ENCODE peak calls at places on chromosomes 13 and 19, in five cellular contexts. One of them, this sample, is unnamed.

GRCh38 chr13:38582133-38582532 is 104.7 kb upstream of the FREM2 start:
- DNase-seq in astrocyte of the hippocampus: peak; percentile 60
- DNase-seq in left ventricle myocardium inferior: no peak
- DNase-seq in GM10248: peak; percentile 10
- DNase-seq in A549: peak; percentile 32
- DNase-seq in this sample: peak; percentile 48

GRCh38 chr13:25575562-25575961 is 203.8 kb downstream of the ATP8A2 start:
- DNase-seq in astrocyte of the hippocampus: no peak
- DNase-seq in left ventricle myocardium inferior: no peak
- DNase-seq in GM10248: no peak
- DNase-seq in A549: no peak
- DNase-seq in this sample: no peak

GRCh38 chr19:14159059-14159458 is 22.7 kb upstream of the ASF1B start:
- DNase-seq in astrocyte of the hippocampus: no peak
- DNase-seq in left ventricle myocardium inferior: no peak
- DNase-seq in GM10248: no peak
- DNase-seq in A549: no peak
- DNase-seq in this sample: no peak

GRCh38 chr13:80469105-80469840 is 128.3 kb upstream of the SPRY2 start:
- DNase-seq in astrocyte of the hippocampus: no peak
- DNase-seq in left ventricle myocardium inferior: no peak
- DNase-seq in GM10248: no peak
- DNase-seq in A549: no peak
- DNase-seq in this sample: no peak

GRCh38 chr13:51453308-51453958 is 597 bp upstream of the INTS6 start:
- DNase-seq in astrocyte of the hippocampus: no peak
- DNase-seq in left ventricle myocardium inferior: peak; percentile 88
- DNase-seq in GM10248: peak; percentile 83
- DNase-seq in A549: no peak
- DNase-seq in this sample: peak; percentile 81

GRCh38 chr19:7902796-7903243 is 857 bp upstream of the MAP2K7 start:
- DNase-seq in astrocyte of the hippocampus: no peak
- DNase-seq in left ventricle myocardium inferior: no peak
- DNase-seq in GM10248: no peak
- DNase-seq in A549: no peak
- DNase-seq in this sample: no peak

GRCh38 chr19:48571378-48572162 is 19.6 kb downstream of the SULT2B1 start:
- DNase-seq in astrocyte of the hippocampus: no peak
- DNase-seq in left ventricle myocardium inferior: no peak
- DNase-seq in GM10248: no peak
- DNase-seq in A549: peak; percentile 86
- DNase-seq in this sample: peak; percentile 13

GRCh38 chr13:79435549-79435948 is 29.5 kb upstream of the RBM26 start:
- DNase-seq in astrocyte of the hippocampus: peak; percentile 18
- DNase-seq in left ventricle myocardium inferior: no peak
- DNase-seq in GM10248: no peak
- DNase-seq in A549: peak; percentile 35
- DNase-seq in this sample: peak; percentile 9

GRCh38 chr13:60312851-60313505 is 84.0 kb upstream of the TDRD3 start:
- DNase-seq in astrocyte of the hippocampus: peak; percentile 46
- DNase-seq in left ventricle myocardium inferior: no peak
- DNase-seq in GM10248: no peak
- DNase-seq in A549: no peak
- DNase-seq in this sample: peak; percentile 50

GRCh38 chr19:14758816-14759215 is 19.5 kb downstream of the ADGRE2 start:
- DNase-seq in astrocyte of the hippocampus: no peak
- DNase-seq in left ventricle myocardium inferior: no peak
- DNase-seq in GM10248: no peak
- DNase-seq in A549: no peak
- DNase-seq in this sample: no peak

GRCh38 chr13:100646030-100646673 is 28.4 kb downstream of the TMTC4 start:
- DNase-seq in astrocyte of the hippocampus: peak; percentile 73
- DNase-seq in left ventricle myocardium inferior: no peak
- DNase-seq in GM10248: no peak
- DNase-seq in A549: peak; percentile 33
- DNase-seq in this sample: peak; percentile 47

GRCh38 chr13:51315658-51316057 is 23.8 kb upstream of the SERPINE3 start:
- DNase-seq in astrocyte of the hippocampus: peak; percentile 72
- DNase-seq in left ventricle myocardium inferior: no peak
- DNase-seq in GM10248: no peak
- DNase-seq in A549: no peak
- DNase-seq in this sample: peak; percentile 25

GRCh38 chr19:8355631-8356402 is 8.1 kb upstream of the ANGPTL4 start:
- DNase-seq in astrocyte of the hippocampus: peak; percentile 87
- DNase-seq in left ventricle myocardium inferior: no peak
- DNase-seq in GM10248: no peak
- DNase-seq in A549: peak; percentile 91
- DNase-seq in this sample: peak; percentile 97

GRCh38 chr19:50187937-50188336 is 15.5 kb upstream of the MYH14 start:
- DNase-seq in astrocyte of the hippocampus: no peak
- DNase-seq in left ventricle myocardium inferior: no peak
- DNase-seq in GM10248: no peak
- DNase-seq in A549: no peak
- DNase-seq in this sample: no peak

GRCh38 chr19:10510301-10510802 is 6.9 kb downstream of the S1PR5 start:
- DNase-seq in astrocyte of the hippocampus: no peak
- DNase-seq in left ventricle myocardium inferior: no peak
- DNase-seq in GM10248: peak; percentile 80
- DNase-seq in A549: no peak
- DNase-seq in this sample: no peak

GRCh38 chr19:53977429-53977990 is 13.9 kb upstream of the CACNG6 start:
- DNase-seq in astrocyte of the hippocampus: peak; percentile 89
- DNase-seq in left ventricle myocardium inferior: peak; percentile 61
- DNase-seq in GM10248: peak; percentile 53
- DNase-seq in A549: peak; percentile 96
- DNase-seq in this sample: peak; percentile 44

GRCh38 chr13:106311004-106311403 is 224.5 kb downstream of the EFNB2 start:
- DNase-seq in astrocyte of the hippocampus: no peak
- DNase-seq in left ventricle myocardium inferior: no peak
- DNase-seq in GM10248: no peak
- DNase-seq in A549: no peak
- DNase-seq in this sample: no peak

GRCh38 chr13:105569816-105570215 is 965.6 kb downstream of the EFNB2 start:
- DNase-seq in astrocyte of the hippocampus: no peak
- DNase-seq in left ventricle myocardium inferior: no peak
- DNase-seq in GM10248: no peak
- DNase-seq in A549: no peak
- DNase-seq in this sample: no peak

GRCh38 chr13:40993987-40994386 is 25.1 kb downstream of the ELF1 start:
- DNase-seq in astrocyte of the hippocampus: no peak
- DNase-seq in left ventricle myocardium inferior: no peak
- DNase-seq in GM10248: no peak
- DNase-seq in A549: no peak
- DNase-seq in this sample: peak; percentile 50

GRCh38 chr13:102609696-102610095 is 12.9 kb downstream of the TPP2 start:
- DNase-seq in astrocyte of the hippocampus: no peak
- DNase-seq in left ventricle myocardium inferior: no peak
- DNase-seq in GM10248: no peak
- DNase-seq in A549: no peak
- DNase-seq in this sample: peak; percentile 17

GRCh38 chr13:47175172-47175806 is 278.4 kb upstream of the HTR2A start:
- DNase-seq in astrocyte of the hippocampus: peak; percentile 36
- DNase-seq in left ventricle myocardium inferior: no peak
- DNase-seq in GM10248: no peak
- DNase-seq in A549: no peak
- DNase-seq in this sample: peak; percentile 55

GRCh38 chr19:51593969-51594773 is 23.1 kb downstream of the ZNF175 start:
- DNase-seq in astrocyte of the hippocampus: peak; percentile 99
- DNase-seq in left ventricle myocardium inferior: peak; percentile 98
- DNase-seq in GM10248: peak; percentile 98
- DNase-seq in A549: peak; percentile 98
- DNase-seq in this sample: peak; percentile 93

GRCh38 chr13:63731896-63732295 is 2316.2 kb upstream of the PCDH20 start:
- DNase-seq in astrocyte of the hippocampus: no peak
- DNase-seq in left ventricle myocardium inferior: no peak
- DNase-seq in GM10248: no peak
- DNase-seq in A549: no peak
- DNase-seq in this sample: peak; percentile 91

GRCh38 chr19:18425515-18426415 is 6.6 kb downstream of the SSBP4 start:
- DNase-seq in astrocyte of the hippocampus: peak; percentile 71
- DNase-seq in left ventricle myocardium inferior: peak; percentile 78
- DNase-seq in GM10248: no peak
- DNase-seq in A549: no peak
- DNase-seq in this sample: no peak

GRCh38 chr13:51995677-51996551 is 15.3 kb downstream of the ATP7B start:
- DNase-seq in astrocyte of the hippocampus: peak; percentile 53
- DNase-seq in left ventricle myocardium inferior: peak; percentile 35
- DNase-seq in GM10248: no peak
- DNase-seq in A549: no peak
- DNase-seq in this sample: no peak

GRCh38 chr19:30621326-30621920 is 249.2 kb downstream of the ZNF536 start:
- DNase-seq in astrocyte of the hippocampus: no peak
- DNase-seq in left ventricle myocardium inferior: no peak
- DNase-seq in GM10248: no peak
- DNase-seq in A549: no peak
- DNase-seq in this sample: no peak

GRCh38 chr13:112448621-112449544 is 72.7 kb downstream of the SPACA7 start:
- DNase-seq in astrocyte of the hippocampus: no peak
- DNase-seq in left ventricle myocardium inferior: no peak
- DNase-seq in GM10248: no peak
- DNase-seq in A549: no peak
- DNase-seq in this sample: no peak

GRCh38 chr13:49190901-49191300 is 29.2 kb upstream of the MLNR start:
- DNase-seq in astrocyte of the hippocampus: no peak
- DNase-seq in left ventricle myocardium inferior: no peak
- DNase-seq in GM10248: no peak
- DNase-seq in A549: no peak
- DNase-seq in this sample: no peak

GRCh38 chr13:85737952-85738351 is 61.3 kb downstream of the SLITRK6 start:
- DNase-seq in astrocyte of the hippocampus: no peak
- DNase-seq in left ventricle myocardium inferior: no peak
- DNase-seq in GM10248: no peak
- DNase-seq in A549: no peak
- DNase-seq in this sample: no peak

GRCh38 chr13:67204731-67205130 is 25.4 kb downstream of the PCDH9 start:
- DNase-seq in astrocyte of the hippocampus: no peak
- DNase-seq in left ventricle myocardium inferior: no peak
- DNase-seq in GM10248: no peak
- DNase-seq in A549: no peak
- DNase-seq in this sample: no peak

GRCh38 chr19:56314018-56314583 is 538 bp downstream of the ZSCAN5A start:
- DNase-seq in astrocyte of the hippocampus: no peak
- DNase-seq in left ventricle myocardium inferior: no peak
- DNase-seq in GM10248: no peak
- DNase-seq in A549: no peak
- DNase-seq in this sample: peak; percentile 41

This sample was measured in renal cortical epithelial cell.